ENCODE peak calls at places on chromosomes 2 and 18, in nine cellular contexts. One of them, this sample, is unnamed.

GRCh38 chr2:186675380-186675779 is 18.5 kb upstream of the FAM171B start:
- DNase-seq in psoas muscle: no peak
- DNase-seq in HTR-8/SVneo: no peak
- DNase-seq in tibial nerve: no peak
- DNase-seq in fibroblast of the aortic adventitia: peak; percentile 78
- DNase-seq in smooth muscle cell of the brain vasculature: no peak
- DNase-seq in WERI-Rb-1: no peak
- DNase-seq in CD8-positive, alpha-beta memory T cell: no peak
- DNase-seq in stimulated activated naive CD8-positive, alpha-beta T cell treated with anti-CD3 and anti-CD28 coated beads, Interleukin-15, amount 100 ng/mL, for 72 hours: no peak
- DNase-seq in this sample: no peak

GRCh38 chr2:106956879-106957278 is 70.9 kb upstream of the ST6GAL2 start:
- DNase-seq in psoas muscle: no peak
- DNase-seq in HTR-8/SVneo: peak; percentile 10
- DNase-seq in tibial nerve: no peak
- DNase-seq in fibroblast of the aortic adventitia: peak; percentile 95
- DNase-seq in smooth muscle cell of the brain vasculature: peak; percentile 94
- DNase-seq in WERI-Rb-1: no peak
- DNase-seq in CD8-positive, alpha-beta memory T cell: no peak
- DNase-seq in stimulated activated naive CD8-positive, alpha-beta T cell treated with anti-CD3 and anti-CD28 coated beads, Interleukin-15, amount 100 ng/mL, for 72 hours: no peak
- DNase-seq in this sample: no peak

GRCh38 chr18:2846638-2847340 is at the start of gene EMILIN2:
- DNase-seq in psoas muscle: peak; percentile 85
- DNase-seq in HTR-8/SVneo: peak; percentile 39
- DNase-seq in tibial nerve: peak; percentile 61
- DNase-seq in fibroblast of the aortic adventitia: peak; percentile 48
- DNase-seq in smooth muscle cell of the brain vasculature: no peak
- DNase-seq in WERI-Rb-1: no peak
- DNase-seq in CD8-positive, alpha-beta memory T cell: peak; percentile 31
- DNase-seq in stimulated activated naive CD8-positive, alpha-beta T cell treated with anti-CD3 and anti-CD28 coated beads, Interleukin-15, amount 100 ng/mL, for 72 hours: peak; percentile 59
- DNase-seq in this sample: peak; percentile 59

GRCh38 chr2:47299555-47299954 is 103.4 kb upstream of the MSH2 start:
- DNase-seq in psoas muscle: peak; percentile 80
- DNase-seq in HTR-8/SVneo: no peak
- DNase-seq in tibial nerve: no peak
- DNase-seq in fibroblast of the aortic adventitia: peak; percentile 72
- DNase-seq in smooth muscle cell of the brain vasculature: no peak
- DNase-seq in WERI-Rb-1: no peak
- DNase-seq in CD8-positive, alpha-beta memory T cell: no peak
- DNase-seq in stimulated activated naive CD8-positive, alpha-beta T cell treated with anti-CD3 and anti-CD28 coated beads, Interleukin-15, amount 100 ng/mL, for 72 hours: no peak
- DNase-seq in this sample: no peak

GRCh38 chr2:151423760-151424159 is 14.1 kb downstream of the RIF1 start:
- DNase-seq in psoas muscle: no peak
- DNase-seq in HTR-8/SVneo: no peak
- DNase-seq in tibial nerve: no peak
- DNase-seq in fibroblast of the aortic adventitia: no peak
- DNase-seq in smooth muscle cell of the brain vasculature: no peak
- DNase-seq in WERI-Rb-1: no peak
- DNase-seq in CD8-positive, alpha-beta memory T cell: peak; percentile 45
- DNase-seq in stimulated activated naive CD8-positive, alpha-beta T cell treated with anti-CD3 and anti-CD28 coated beads, Interleukin-15, amount 100 ng/mL, for 72 hours: no peak
- DNase-seq in this sample: no peak

GRCh38 chr2:108978709-108979111 is 10.3 kb downstream of the EDAR start:
- DNase-seq in psoas muscle: no peak
- DNase-seq in HTR-8/SVneo: no peak
- DNase-seq in tibial nerve: no peak
- DNase-seq in fibroblast of the aortic adventitia: no peak
- DNase-seq in smooth muscle cell of the brain vasculature: no peak
- DNase-seq in WERI-Rb-1: no peak
- DNase-seq in CD8-positive, alpha-beta memory T cell: no peak
- DNase-seq in stimulated activated naive CD8-positive, alpha-beta T cell treated with anti-CD3 and anti-CD28 coated beads, Interleukin-15, amount 100 ng/mL, for 72 hours: no peak
- DNase-seq in this sample: no peak

GRCh38 chr2:205957452-205958154 is 128.4 kb downstream of the INO80D start:
- DNase-seq in psoas muscle: no peak
- DNase-seq in HTR-8/SVneo: no peak
- DNase-seq in tibial nerve: no peak
- DNase-seq in fibroblast of the aortic adventitia: no peak
- DNase-seq in smooth muscle cell of the brain vasculature: no peak
- DNase-seq in WERI-Rb-1: no peak
- DNase-seq in CD8-positive, alpha-beta memory T cell: no peak
- DNase-seq in stimulated activated naive CD8-positive, alpha-beta T cell treated with anti-CD3 and anti-CD28 coated beads, Interleukin-15, amount 100 ng/mL, for 72 hours: no peak
- DNase-seq in this sample: no peak

GRCh38 chr2:164920430-164920829 is 34.9 kb downstream of the SLC38A11 start:
- DNase-seq in psoas muscle: no peak
- DNase-seq in HTR-8/SVneo: peak; percentile 68
- DNase-seq in tibial nerve: no peak
- DNase-seq in fibroblast of the aortic adventitia: peak; percentile 92
- DNase-seq in smooth muscle cell of the brain vasculature: peak; percentile 49
- DNase-seq in WERI-Rb-1: no peak
- DNase-seq in CD8-positive, alpha-beta memory T cell: no peak
- DNase-seq in stimulated activated naive CD8-positive, alpha-beta T cell treated with anti-CD3 and anti-CD28 coated beads, Interleukin-15, amount 100 ng/mL, for 72 hours: no peak
- DNase-seq in this sample: no peak

GRCh38 chr2:157413342-157414035 is 30.4 kb downstream of the CYTIP start:
- DNase-seq in psoas muscle: no peak
- DNase-seq in HTR-8/SVneo: no peak
- DNase-seq in tibial nerve: no peak
- DNase-seq in fibroblast of the aortic adventitia: no peak
- DNase-seq in smooth muscle cell of the brain vasculature: no peak
- DNase-seq in WERI-Rb-1: no peak
- DNase-seq in CD8-positive, alpha-beta memory T cell: peak; percentile 88
- DNase-seq in stimulated activated naive CD8-positive, alpha-beta T cell treated with anti-CD3 and anti-CD28 coated beads, Interleukin-15, amount 100 ng/mL, for 72 hours: peak; percentile 61
- DNase-seq in this sample: no peak

GRCh38 chr2:217247511-217247910 is 387.6 kb upstream of the TNP1 start:
- DNase-seq in psoas muscle: peak; percentile 80
- DNase-seq in HTR-8/SVneo: no peak
- DNase-seq in tibial nerve: no peak
- DNase-seq in fibroblast of the aortic adventitia: no peak
- DNase-seq in smooth muscle cell of the brain vasculature: no peak
- DNase-seq in WERI-Rb-1: no peak
- DNase-seq in CD8-positive, alpha-beta memory T cell: no peak
- DNase-seq in stimulated activated naive CD8-positive, alpha-beta T cell treated with anti-CD3 and anti-CD28 coated beads, Interleukin-15, amount 100 ng/mL, for 72 hours: no peak
- DNase-seq in this sample: no peak

GRCh38 chr18:79789901-79790885 is 7.5 kb upstream of the KCNG2 start:
- DNase-seq in psoas muscle: no peak
- DNase-seq in HTR-8/SVneo: no peak
- DNase-seq in tibial nerve: no peak
- DNase-seq in fibroblast of the aortic adventitia: no peak
- DNase-seq in smooth muscle cell of the brain vasculature: no peak
- DNase-seq in WERI-Rb-1: no peak
- DNase-seq in CD8-positive, alpha-beta memory T cell: no peak
- DNase-seq in stimulated activated naive CD8-positive, alpha-beta T cell treated with anti-CD3 and anti-CD28 coated beads, Interleukin-15, amount 100 ng/mL, for 72 hours: no peak
- DNase-seq in this sample: no peak

GRCh38 chr2:99827296-99827999 is 314.9 kb downstream of the AFF3 start:
- DNase-seq in psoas muscle: no peak
- DNase-seq in HTR-8/SVneo: no peak
- DNase-seq in tibial nerve: no peak
- DNase-seq in fibroblast of the aortic adventitia: no peak
- DNase-seq in smooth muscle cell of the brain vasculature: no peak
- DNase-seq in WERI-Rb-1: no peak
- DNase-seq in CD8-positive, alpha-beta memory T cell: no peak
- DNase-seq in stimulated activated naive CD8-positive, alpha-beta T cell treated with anti-CD3 and anti-CD28 coated beads, Interleukin-15, amount 100 ng/mL, for 72 hours: no peak
- DNase-seq in this sample: no peak

GRCh38 chr2:135600915-135601314 is 69.6 kb downstream of the R3HDM1 start:
- DNase-seq in psoas muscle: no peak
- DNase-seq in HTR-8/SVneo: no peak
- DNase-seq in tibial nerve: no peak
- DNase-seq in fibroblast of the aortic adventitia: peak; percentile 47
- DNase-seq in smooth muscle cell of the brain vasculature: no peak
- DNase-seq in WERI-Rb-1: no peak
- DNase-seq in CD8-positive, alpha-beta memory T cell: peak; percentile 5
- DNase-seq in stimulated activated naive CD8-positive, alpha-beta T cell treated with anti-CD3 and anti-CD28 coated beads, Interleukin-15, amount 100 ng/mL, for 72 hours: no peak
- DNase-seq in this sample: no peak

GRCh38 chr2:66301073-66301766 is 133.7 kb upstream of the MEIS1 start:
- DNase-seq in psoas muscle: peak; percentile 68
- DNase-seq in HTR-8/SVneo: no peak
- DNase-seq in tibial nerve: peak; percentile 16
- DNase-seq in fibroblast of the aortic adventitia: peak; percentile 48
- DNase-seq in smooth muscle cell of the brain vasculature: no peak
- DNase-seq in WERI-Rb-1: no peak
- DNase-seq in CD8-positive, alpha-beta memory T cell: no peak
- DNase-seq in stimulated activated naive CD8-positive, alpha-beta T cell treated with anti-CD3 and anti-CD28 coated beads, Interleukin-15, amount 100 ng/mL, for 72 hours: no peak
- DNase-seq in this sample: peak; percentile 15

GRCh38 chr2:8039732-8040131 is 642.1 kb upstream of the ID2 start:
- DNase-seq in psoas muscle: no peak
- DNase-seq in HTR-8/SVneo: no peak
- DNase-seq in tibial nerve: no peak
- DNase-seq in fibroblast of the aortic adventitia: no peak
- DNase-seq in smooth muscle cell of the brain vasculature: no peak
- DNase-seq in WERI-Rb-1: no peak
- DNase-seq in CD8-positive, alpha-beta memory T cell: no peak
- DNase-seq in stimulated activated naive CD8-positive, alpha-beta T cell treated with anti-CD3 and anti-CD28 coated beads, Interleukin-15, amount 100 ng/mL, for 72 hours: no peak
- DNase-seq in this sample: no peak

GRCh38 chr2:216650607-216651229 is 17.5 kb downstream of the IGFBP2 start:
- DNase-seq in psoas muscle: no peak
- DNase-seq in HTR-8/SVneo: no peak
- DNase-seq in tibial nerve: no peak
- DNase-seq in fibroblast of the aortic adventitia: no peak
- DNase-seq in smooth muscle cell of the brain vasculature: no peak
- DNase-seq in WERI-Rb-1: no peak
- DNase-seq in CD8-positive, alpha-beta memory T cell: no peak
- DNase-seq in stimulated activated naive CD8-positive, alpha-beta T cell treated with anti-CD3 and anti-CD28 coated beads, Interleukin-15, amount 100 ng/mL, for 72 hours: no peak
- DNase-seq in this sample: no peak

GRCh38 chr2:85887566-85888019 is 1.2 kb downstream of the ST3GAL5 start:
- DNase-seq in psoas muscle: peak; percentile 79
- DNase-seq in HTR-8/SVneo: no peak
- DNase-seq in tibial nerve: peak; percentile 27
- DNase-seq in fibroblast of the aortic adventitia: peak; percentile 53
- DNase-seq in smooth muscle cell of the brain vasculature: no peak
- DNase-seq in WERI-Rb-1: peak; percentile 73
- DNase-seq in CD8-positive, alpha-beta memory T cell: peak; percentile 68
- DNase-seq in stimulated activated naive CD8-positive, alpha-beta T cell treated with anti-CD3 and anti-CD28 coated beads, Interleukin-15, amount 100 ng/mL, for 72 hours: no peak
- DNase-seq in this sample: no peak

GRCh38 chr18:44917184-44917864 is 236.6 kb downstream of the SETBP1 start:
- DNase-seq in psoas muscle: peak; percentile 50
- DNase-seq in HTR-8/SVneo: no peak
- DNase-seq in tibial nerve: no peak
- DNase-seq in fibroblast of the aortic adventitia: peak; percentile 28
- DNase-seq in smooth muscle cell of the brain vasculature: peak; percentile 74
- DNase-seq in WERI-Rb-1: no peak
- DNase-seq in CD8-positive, alpha-beta memory T cell: no peak
- DNase-seq in stimulated activated naive CD8-positive, alpha-beta T cell treated with anti-CD3 and anti-CD28 coated beads, Interleukin-15, amount 100 ng/mL, for 72 hours: no peak
- DNase-seq in this sample: no peak

GRCh38 chr2:170930132-170931109 is 1.4 kb downstream of the GORASP2 start:
- DNase-seq in psoas muscle: no peak
- DNase-seq in HTR-8/SVneo: peak; percentile 51
- DNase-seq in tibial nerve: no peak
- DNase-seq in fibroblast of the aortic adventitia: peak; percentile 30
- DNase-seq in smooth muscle cell of the brain vasculature: no peak
- DNase-seq in WERI-Rb-1: peak; percentile 53
- DNase-seq in CD8-positive, alpha-beta memory T cell: peak; percentile 71
- DNase-seq in stimulated activated naive CD8-positive, alpha-beta T cell treated with anti-CD3 and anti-CD28 coated beads, Interleukin-15, amount 100 ng/mL, for 72 hours: peak; percentile 61
- DNase-seq in this sample: peak; percentile 57

GRCh38 chr2:225013432-225014048 is 28.7 kb downstream of the DOCK10 start:
- DNase-seq in psoas muscle: no peak
- DNase-seq in HTR-8/SVneo: no peak
- DNase-seq in tibial nerve: no peak
- DNase-seq in fibroblast of the aortic adventitia: no peak
- DNase-seq in smooth muscle cell of the brain vasculature: no peak
- DNase-seq in WERI-Rb-1: no peak
- DNase-seq in CD8-positive, alpha-beta memory T cell: no peak
- DNase-seq in stimulated activated naive CD8-positive, alpha-beta T cell treated with anti-CD3 and anti-CD28 coated beads, Interleukin-15, amount 100 ng/mL, for 72 hours: no peak
- DNase-seq in this sample: no peak

GRCh38 chr2:16148632-16149348 is 208.4 kb downstream of the MYCN start:
- DNase-seq in psoas muscle: no peak
- DNase-seq in HTR-8/SVneo: no peak
- DNase-seq in tibial nerve: no peak
- DNase-seq in fibroblast of the aortic adventitia: no peak
- DNase-seq in smooth muscle cell of the brain vasculature: no peak
- DNase-seq in WERI-Rb-1: no peak
- DNase-seq in CD8-positive, alpha-beta memory T cell: no peak
- DNase-seq in stimulated activated naive CD8-positive, alpha-beta T cell treated with anti-CD3 and anti-CD28 coated beads, Interleukin-15, amount 100 ng/mL, for 72 hours: no peak
- DNase-seq in this sample: no peak

GRCh38 chr18:10526211-10526949 is 553 bp downstream of the NAPG start:
- DNase-seq in psoas muscle: peak; percentile 81
- DNase-seq in HTR-8/SVneo: peak; percentile 61
- DNase-seq in tibial nerve: no peak
- DNase-seq in fibroblast of the aortic adventitia: no peak
- DNase-seq in smooth muscle cell of the brain vasculature: no peak
- DNase-seq in WERI-Rb-1: peak; percentile 50
- DNase-seq in CD8-positive, alpha-beta memory T cell: no peak
- DNase-seq in stimulated activated naive CD8-positive, alpha-beta T cell treated with anti-CD3 and anti-CD28 coated beads, Interleukin-15, amount 100 ng/mL, for 72 hours: peak; percentile 58
- DNase-seq in this sample: peak; percentile 36

GRCh38 chr2:173054466-173054865 is 21.2 kb upstream of the MAP3K20 start:
- DNase-seq in psoas muscle: no peak
- DNase-seq in HTR-8/SVneo: no peak
- DNase-seq in tibial nerve: no peak
- DNase-seq in fibroblast of the aortic adventitia: no peak
- DNase-seq in smooth muscle cell of the brain vasculature: no peak
- DNase-seq in WERI-Rb-1: no peak
- DNase-seq in CD8-positive, alpha-beta memory T cell: no peak
- DNase-seq in stimulated activated naive CD8-positive, alpha-beta T cell treated with anti-CD3 and anti-CD28 coated beads, Interleukin-15, amount 100 ng/mL, for 72 hours: no peak
- DNase-seq in this sample: no peak

GRCh38 chr2:164456599-164456998 is 164.7 kb downstream of the GRB14 start:
- DNase-seq in psoas muscle: no peak
- DNase-seq in HTR-8/SVneo: no peak
- DNase-seq in tibial nerve: no peak
- DNase-seq in fibroblast of the aortic adventitia: no peak
- DNase-seq in smooth muscle cell of the brain vasculature: peak; percentile 56
- DNase-seq in WERI-Rb-1: no peak
- DNase-seq in CD8-positive, alpha-beta memory T cell: no peak
- DNase-seq in stimulated activated naive CD8-positive, alpha-beta T cell treated with anti-CD3 and anti-CD28 coated beads, Interleukin-15, amount 100 ng/mL, for 72 hours: no peak
- DNase-seq in this sample: peak; percentile 22

GRCh38 chr2:167992258-167992657 is 255.1 kb downstream of the STK39 start:
- DNase-seq in psoas muscle: no peak
- DNase-seq in HTR-8/SVneo: no peak
- DNase-seq in tibial nerve: no peak
- DNase-seq in fibroblast of the aortic adventitia: no peak
- DNase-seq in smooth muscle cell of the brain vasculature: no peak
- DNase-seq in WERI-Rb-1: no peak
- DNase-seq in CD8-positive, alpha-beta memory T cell: no peak
- DNase-seq in stimulated activated naive CD8-positive, alpha-beta T cell treated with anti-CD3 and anti-CD28 coated beads, Interleukin-15, amount 100 ng/mL, for 72 hours: no peak
- DNase-seq in this sample: no peak

GRCh38 chr2:96893289-96894150 is 23.6 kb upstream of the SEMA4C start:
- DNase-seq in psoas muscle: peak; percentile 66
- DNase-seq in HTR-8/SVneo: no peak
- DNase-seq in tibial nerve: no peak
- DNase-seq in fibroblast of the aortic adventitia: no peak
- DNase-seq in smooth muscle cell of the brain vasculature: no peak
- DNase-seq in WERI-Rb-1: no peak
- DNase-seq in CD8-positive, alpha-beta memory T cell: no peak
- DNase-seq in stimulated activated naive CD8-positive, alpha-beta T cell treated with anti-CD3 and anti-CD28 coated beads, Interleukin-15, amount 100 ng/mL, for 72 hours: no peak
- DNase-seq in this sample: no peak

GRCh38 chr2:106124787-106125549 is 69.1 kb downstream of the UXS1 start:
- DNase-seq in psoas muscle: no peak
- DNase-seq in HTR-8/SVneo: no peak
- DNase-seq in tibial nerve: no peak
- DNase-seq in fibroblast of the aortic adventitia: no peak
- DNase-seq in smooth muscle cell of the brain vasculature: no peak
- DNase-seq in WERI-Rb-1: no peak
- DNase-seq in CD8-positive, alpha-beta memory T cell: no peak
- DNase-seq in stimulated activated naive CD8-positive, alpha-beta T cell treated with anti-CD3 and anti-CD28 coated beads, Interleukin-15, amount 100 ng/mL, for 72 hours: no peak
- DNase-seq in this sample: no peak

This sample was measured in HEK293T.